ENCODE peak calls at places on chromosomes 3 and 15, in seven cellular contexts. M is activated CD4-positive, alpha-beta T cell treated with anti-CD3 and anti-CD28 coated beads, Interleukin-2, amount 10 ng/mL, durations not matched to agents 7 days and 5 days; H is neural crest cell; U is EH; V is RPMI8226; S is GM23248; I is GM12878. P is an unnamed sample.

GRCh38 chr3:168620854-168621253 is 525.1 kb upstream of the GOLIM4 start:
- DNase-seq in M (no peak), I (no peak), U (peak), V (no peak), H (peak), S (peak), P (peak)

GRCh38 chr15:64883097-64883581 is 28.6 kb upstream of the ANKDD1A start:
- DNase-seq in S (peak), U (no peak), V (no peak), H (no peak), M (peak), I (peak), P (peak)

GRCh38 chr3:46321461-46322104 is 32.3 kb upstream of the CCR2 start:
- DNase-seq in H (no peak), I (no peak), V (peak), S (no peak), M (no peak), U (no peak), P (no peak)

GRCh38 chr3:172132159-172132586 is 92.8 kb downstream of the FNDC3B start:
- DNase-seq in V (no peak), H (no peak), S (no peak), I (peak), M (no peak), U (no peak), P (no peak)

GRCh38 chr3:131072845-131073244 is 46.2 kb downstream of the NEK11 start:
- DNase-seq in M (no peak), V (no peak), H (no peak), S (peak), I (no peak), U (peak), P (peak)

GRCh38 chr15:40695469-40695910 is 516 bp downstream of the RAD51 start:
- DNase-seq in M (no peak), S (peak), H (no peak), U (peak), V (peak), I (no peak), P (peak)

GRCh38 chr15:38627684-38628277 is 63.2 kb upstream of the RASGRP1 start:
- DNase-seq in H (no peak), I (no peak), V (no peak), M (no peak), S (no peak), U (no peak), P (no peak)

GRCh38 chr3:189990826-189991225 is 129.9 kb downstream of the P3H2 start:
- DNase-seq in H (no peak), M (no peak), V (no peak), U (no peak), I (no peak), S (no peak), P (no peak)

GRCh38 chr15:51708013-51708412 is 26.7 kb downstream of the SCG3 start:
- DNase-seq in H (no peak), I (no peak), S (peak), V (no peak), U (no peak), M (no peak), P (no peak)

GRCh38 chr3:189799366-189799765 is 168.2 kb downstream of the TP63 start:
- DNase-seq in U (no peak), V (peak), M (no peak), H (no peak), S (no peak), I (peak), P (no peak)

GRCh38 chr3:194208701-194209100 is 72.8 kb downstream of the HES1 start:
- DNase-seq in S (no peak), M (no peak), H (no peak), U (no peak), I (no peak), V (no peak), P (no peak)

GRCh38 chr3:98329392-98330124 is 24.1 kb upstream of the OR5K4 start:
- DNase-seq in U (peak), I (peak), M (peak), V (peak), S (peak), H (peak), P (peak)

GRCh38 chr3:165518346-165518745 is 318.9 kb downstream of the BCHE start:
- DNase-seq in I (no peak), V (no peak), S (no peak), U (no peak), H (no peak), M (no peak), P (peak)

GRCh38 chr3:167882057-167882667 is 146.6 kb downstream of the SERPINI1 start:
- DNase-seq in M (no peak), H (no peak), I (no peak), V (peak), U (peak), S (peak), P (peak)

GRCh38 chr3:142819214-142819613 is 69.7 kb downstream of the PCOLCE2 start:
- DNase-seq in H (no peak), V (no peak), U (no peak), I (no peak), S (no peak), M (no peak), P (no peak)

GRCh38 chr15:57367556-57367955 is 8.7 kb upstream of the CGNL1 start:
- DNase-seq in S (no peak), V (no peak), M (no peak), H (no peak), I (no peak), U (no peak), P (no peak)

GRCh38 chr3:183475019-183475418 is 46.6 kb upstream of the MCF2L2 start:
- DNase-seq in U (no peak), I (no peak), M (no peak), S (no peak), H (no peak), V (no peak), P (no peak)

GRCh38 chr15:74815121-74815933 is 2.7 kb downstream of the LMAN1L start:
- DNase-seq in S (no peak), V (peak), H (no peak), M (no peak), I (no peak), U (no peak), P (no peak)

GRCh38 chr3:55824406-55824805 is 337.3 kb upstream of the WNT5A start:
- DNase-seq in S (no peak), U (no peak), H (no peak), V (no peak), M (no peak), I (no peak), P (no peak)

GRCh38 chr3:184338538-184338945 is 1.1 kb downstream of the FAM131A start:
- DNase-seq in M (no peak), S (peak), I (no peak), H (no peak), V (no peak), U (peak), P (no peak)

GRCh38 chr3:141280086-141280485 is 48.5 kb downstream of the PXYLP1 start:
- DNase-seq in I (no peak), M (no peak), H (no peak), S (peak), V (no peak), U (peak), P (peak)

GRCh38 chr15:71057143-71057542 is 58.1 kb upstream of the THSD4 start:
- DNase-seq in S (no peak), H (no peak), U (no peak), I (no peak), V (no peak), M (no peak), P (no peak)